ENCODE peak calls at places on chromosome 2, in eight cellular contexts. P is NCI-H1436; K is activated T-helper 1 cell treated with anti-CD3 and anti-CD28 coated beads, Interleukin-2, amount 50 U/mL, for 16 hours; C is stimulated activated CD4-positive, alpha-beta T cell treated with anti-CD3 and anti-CD28 coated beads, Interleukin-4, amount 100 ng/mL, for 1 hour; N is fibroblast of villous mesenchyme; E is fibroblast of the aortic adventitia; X is H7; U is choroid plexus epithelial cell. I is an unnamed sample.

GRCh38 chr2:166088634-166089033 is 39.2 kb downstream of the SCN1A start:
- DNase-seq in N (peak; percentile 9), P (no peak), X (no peak), K (no peak), E (peak; percentile 83), C (no peak), U (peak; percentile 97), I (no peak)

GRCh38 chr2:201185863-201186262 is 2.9 kb downstream of the CASP10 start:
- DNase-seq in U (no peak), X (no peak), C (no peak), P (no peak), E (no peak), N (no peak), K (no peak), I (peak; percentile 61)

GRCh38 chr2:102001767-102002142 is 10.0 kb downstream of the IL1R2 start:
- DNase-seq in P (no peak), U (no peak), K (no peak), N (no peak), E (no peak), C (no peak), X (no peak), I (no peak)

GRCh38 chr2:212520340-212520739 is 18.3 kb downstream of the ERBB4 start:
- DNase-seq in K (no peak), C (no peak), P (no peak), X (peak; percentile 4), N (no peak), E (peak; percentile 26), U (no peak), I (no peak)

GRCh38 chr2:150332378-150332777 is 155.1 kb downstream of the RND3 start:
- DNase-seq in U (no peak), K (no peak), N (no peak), P (no peak), C (no peak), E (no peak), X (no peak), I (no peak)

GRCh38 chr2:135299656-135300244 is 231.3 kb downstream of the ZRANB3 start:
- DNase-seq in U (peak; percentile 46), X (no peak), E (peak; percentile 22), K (no peak), C (no peak), P (no peak), N (no peak), I (no peak)

GRCh38 chr2:6089474-6089873 is 397.3 kb downstream of the SOX11 start:
- DNase-seq in C (no peak), X (peak; percentile 40), P (no peak), K (no peak), N (no peak), E (no peak), U (no peak), I (no peak)

GRCh38 chr2:104768694-104769093 is 85.2 kb upstream of the POU3F3 start:
- DNase-seq in P (no peak), N (no peak), E (no peak), X (no peak), C (no peak), K (no peak), U (peak; percentile 80), I (no peak)

GRCh38 chr2:171762879-171763573 is 75.8 kb downstream of the DYNC1I2 start:
- DNase-seq in U (peak; percentile 57), E (peak; percentile 32), N (peak; percentile 14), C (no peak), X (peak; percentile 4), P (no peak), K (no peak), I (no peak)

GRCh38 chr2:212259236-212259635 is 279.4 kb downstream of the ERBB4 start:
- DNase-seq in C (no peak), P (no peak), K (no peak), N (no peak), E (no peak), X (no peak), U (no peak), I (no peak)

GRCh38 chr2:179991344-179991743 is 15.8 kb downstream of the CWC22 start:
- DNase-seq in X (peak; percentile 50), E (no peak), C (no peak), N (no peak), K (no peak), P (no peak), U (peak; percentile 30), I (peak; percentile 51)

GRCh38 chr2:105557021-105557420 is 158.2 kb upstream of the FHL2 start:
- DNase-seq in C (no peak), U (no peak), N (peak; percentile 48), K (no peak), X (no peak), P (no peak), E (no peak), I (no peak)